ENCODE peak calls at places on chromosome 17, in six cellular contexts. One of them, this sample, is unnamed.

GRCh38 chr17:76487451-76488192 is 13.6 kb downstream of the RHBDF2 start:
- DNase-seq in frontal cortex: no peak
- DNase-seq in NCI-H1092: no peak
- DNase-seq in NCI-H774: no peak
- DNase-seq in central memory CD8-positive, alpha-beta T cell: no peak
- DNase-seq in CD4-positive, alpha-beta T cell: no peak
- DNase-seq in this sample: no peak

GRCh38 chr17:42521036-42521435 is 15.0 kb upstream of the NAGLU start:
- DNase-seq in frontal cortex: no peak
- DNase-seq in central memory CD8-positive, alpha-beta T cell: no peak
- DNase-seq in NCI-H774: no peak
- DNase-seq in NCI-H1092: no peak
- DNase-seq in CD4-positive, alpha-beta T cell: no peak
- DNase-seq in this sample: no peak

GRCh38 chr17:22161376-22161775 is 469.1 kb downstream of the KCNJ18 start:
- DNase-seq in frontal cortex: no peak
- DNase-seq in CD4-positive, alpha-beta T cell: no peak
- DNase-seq in NCI-H1092: no peak
- DNase-seq in NCI-H774: no peak
- DNase-seq in central memory CD8-positive, alpha-beta T cell: no peak
- DNase-seq in this sample: no peak

GRCh38 chr17:14228903-14229302 is 7.8 kb downstream of the CDRT15 start:
- DNase-seq in NCI-H774: no peak
- DNase-seq in CD4-positive, alpha-beta T cell: no peak
- DNase-seq in NCI-H1092: no peak
- DNase-seq in central memory CD8-positive, alpha-beta T cell: no peak
- DNase-seq in frontal cortex: no peak
- DNase-seq in this sample: no peak

GRCh38 chr17:50798424-50799344 is 31.4 kb upstream of the ANKRD40CL start:
- DNase-seq in central memory CD8-positive, alpha-beta T cell: no peak
- DNase-seq in CD4-positive, alpha-beta T cell: no peak
- DNase-seq in NCI-H1092: no peak
- DNase-seq in frontal cortex: no peak
- DNase-seq in NCI-H774: no peak
- DNase-seq in this sample: no peak

GRCh38 chr17:64259436-64259835 is 3.6 kb downstream of the TEX2 start:
- DNase-seq in CD4-positive, alpha-beta T cell: no peak
- DNase-seq in NCI-H1092: no peak
- DNase-seq in frontal cortex: no peak
- DNase-seq in NCI-H774: no peak
- DNase-seq in central memory CD8-positive, alpha-beta T cell: no peak
- DNase-seq in this sample: no peak

GRCh38 chr17:2749058-2749783 is at the start of gene CCDC92B:
- DNase-seq in CD4-positive, alpha-beta T cell: no peak
- DNase-seq in frontal cortex: no peak
- DNase-seq in NCI-H1092: peak; percentile 28
- DNase-seq in central memory CD8-positive, alpha-beta T cell: no peak
- DNase-seq in NCI-H774: no peak
- DNase-seq in this sample: no peak

GRCh38 chr17:75693500-75694481 is 26.7 kb downstream of the SAP30BP start:
- DNase-seq in NCI-H774: no peak
- DNase-seq in frontal cortex: no peak
- DNase-seq in central memory CD8-positive, alpha-beta T cell: no peak
- DNase-seq in NCI-H1092: peak; percentile 8
- DNase-seq in CD4-positive, alpha-beta T cell: no peak
- DNase-seq in this sample: no peak

GRCh38 chr17:21419299-21420239 is 43.4 kb downstream of the KCNJ12 start:
- DNase-seq in central memory CD8-positive, alpha-beta T cell: no peak
- DNase-seq in NCI-H1092: no peak
- DNase-seq in NCI-H774: no peak
- DNase-seq in CD4-positive, alpha-beta T cell: peak; percentile 50
- DNase-seq in frontal cortex: no peak
- DNase-seq in this sample: no peak

GRCh38 chr17:60577147-60577925 is 22.7 kb upstream of the PPM1D start:
- DNase-seq in NCI-H1092: no peak
- DNase-seq in frontal cortex: no peak
- DNase-seq in NCI-H774: no peak
- DNase-seq in CD4-positive, alpha-beta T cell: no peak
- DNase-seq in central memory CD8-positive, alpha-beta T cell: no peak
- DNase-seq in this sample: no peak